ENCODE peak calls at places on chromosomes 1 and 21, in five cellular contexts. One of them, this sample, is unnamed.

GRCh38 chr1:26554781-26555180 is 25.2 kb downstream of the RPS6KA1 start:
- DNase-seq in SJSA1: no peak
- DNase-seq in AG10803: no peak
- DNase-seq in HS-5: no peak
- DNase-seq in H54: no peak
- DNase-seq in this sample: no peak

GRCh38 chr1:175237389-175237788 is 44.8 kb upstream of the KIAA0040 start:
- DNase-seq in SJSA1: no peak
- DNase-seq in AG10803: no peak
- DNase-seq in HS-5: no peak
- DNase-seq in H54: no peak
- DNase-seq in this sample: no peak

GRCh38 chr1:155929057-155929456 is 5.2 kb downstream of the KHDC4 start:
- DNase-seq in SJSA1: no peak
- DNase-seq in AG10803: no peak
- DNase-seq in HS-5: no peak
- DNase-seq in H54: no peak
- DNase-seq in this sample: no peak

GRCh38 chr21:44440241-44441040 is 14.9 kb upstream of the LRRC3 start:
- DNase-seq in SJSA1: no peak
- DNase-seq in AG10803: no peak
- DNase-seq in HS-5: no peak
- DNase-seq in H54: no peak
- DNase-seq in this sample: no peak

GRCh38 chr1:38589036-38589435 is 270.5 kb downstream of the RRAGC start:
- DNase-seq in SJSA1: no peak
- DNase-seq in AG10803: no peak
- DNase-seq in HS-5: no peak
- DNase-seq in H54: no peak
- DNase-seq in this sample: no peak

GRCh38 chr1:183272390-183272801 is 86.3 kb downstream of the LAMC2 start:
- DNase-seq in SJSA1: peak
- DNase-seq in AG10803: peak
- DNase-seq in HS-5: peak
- DNase-seq in H54: peak
- DNase-seq in this sample: peak

GRCh38 chr1:56545711-56546110 is 33.7 kb downstream of the PLPP3 start:
- DNase-seq in SJSA1: no peak
- DNase-seq in AG10803: no peak
- DNase-seq in HS-5: no peak
- DNase-seq in H54: no peak
- DNase-seq in this sample: no peak

GRCh38 chr21:45169682-45170081 is 95.3 kb downstream of the ADARB1 start:
- DNase-seq in SJSA1: no peak
- DNase-seq in AG10803: no peak
- DNase-seq in HS-5: no peak
- DNase-seq in H54: no peak
- DNase-seq in this sample: no peak

GRCh38 chr1:23751050-23751814 is 8.0 kb downstream of the ELOA start:
- DNase-seq in SJSA1: peak
- DNase-seq in AG10803: peak
- DNase-seq in HS-5: no peak
- DNase-seq in H54: peak
- DNase-seq in this sample: no peak

GRCh38 chr1:53062731-53063591 is 948 bp downstream of the PODN start:
- DNase-seq in SJSA1: no peak
- DNase-seq in AG10803: no peak
- DNase-seq in HS-5: no peak
- DNase-seq in H54: no peak
- DNase-seq in this sample: no peak

This sample was measured in AG09319.